ENCODE peak calls at places on chromosomes 4 and X, in ten cellular contexts. One of them, this sample, is unnamed.

GRCh38 chr4:73859614-73860088 is 6.6 kb downstream of the PF4V1 start:
- DNase-seq in stomach: no peak
- DNase-seq in HepG2: no peak
- DNase-seq in transverse colon: no peak
- DNase-seq in K562: no peak
- DNase-seq in breast epithelium: no peak
- DNase-seq in SK-N-SH: no peak
- DNase-seq in upper lobe of left lung: no peak
- DNase-seq in GM12891: no peak
- DNase-seq in Panc1: no peak
- DNase-seq in this sample: no peak

GRCh38 chrX:1531106-1531890 is 5.7 kb downstream of the P2RY8 start:
- DNase-seq in stomach: no peak
- DNase-seq in HepG2: no peak
- DNase-seq in transverse colon: no peak
- DNase-seq in K562: no peak
- DNase-seq in breast epithelium: no peak
- DNase-seq in SK-N-SH: no peak
- DNase-seq in upper lobe of left lung: no peak
- DNase-seq in GM12891: no peak
- DNase-seq in Panc1: no peak
- DNase-seq in this sample: no peak

GRCh38 chr4:173528378-173529321 is 1.4 kb downstream of the HAND2 start:
- DNase-seq in stomach: no peak
- DNase-seq in HepG2: no peak
- DNase-seq in transverse colon: no peak
- DNase-seq in K562: no peak
- DNase-seq in breast epithelium: no peak
- DNase-seq in SK-N-SH: peak
- DNase-seq in upper lobe of left lung: no peak
- DNase-seq in GM12891: no peak
- DNase-seq in Panc1: no peak
- DNase-seq in this sample: no peak

GRCh38 chr4:182655321-182655720 is 261.9 kb downstream of the DCTD start:
- DNase-seq in stomach: no peak
- DNase-seq in HepG2: no peak
- DNase-seq in transverse colon: no peak
- DNase-seq in K562: no peak
- DNase-seq in breast epithelium: no peak
- DNase-seq in SK-N-SH: no peak
- DNase-seq in upper lobe of left lung: no peak
- DNase-seq in GM12891: no peak
- DNase-seq in Panc1: no peak
- DNase-seq in this sample: no peak

GRCh38 chr4:11698846-11699590 is 270.3 kb upstream of the HS3ST1 start:
- DNase-seq in stomach: no peak
- DNase-seq in HepG2: no peak
- DNase-seq in transverse colon: no peak
- DNase-seq in K562: no peak
- DNase-seq in breast epithelium: no peak
- DNase-seq in SK-N-SH: no peak
- DNase-seq in upper lobe of left lung: no peak
- DNase-seq in GM12891: no peak
- DNase-seq in Panc1: no peak
- DNase-seq in this sample: no peak

GRCh38 chrX:135086197-135086854 is 34.0 kb downstream of the ETDB start:
- DNase-seq in stomach: peak
- DNase-seq in HepG2: peak
- DNase-seq in transverse colon: peak
- DNase-seq in K562: peak
- DNase-seq in breast epithelium: no peak
- DNase-seq in SK-N-SH: peak
- DNase-seq in upper lobe of left lung: no peak
- DNase-seq in GM12891: no peak
- DNase-seq in Panc1: peak
- DNase-seq in this sample: no peak

GRCh38 chr4:1011022-1011694 is at the start of gene FGFRL1:
- DNase-seq in stomach: peak
- DNase-seq in HepG2: peak
- DNase-seq in transverse colon: peak
- DNase-seq in K562: peak
- DNase-seq in breast epithelium: peak
- DNase-seq in SK-N-SH: peak
- DNase-seq in upper lobe of left lung: peak
- DNase-seq in GM12891: peak
- DNase-seq in Panc1: no peak
- DNase-seq in this sample: peak

GRCh38 chr4:5827108-5828004 is 65.5 kb downstream of the CRMP1 start:
- DNase-seq in stomach: no peak
- DNase-seq in HepG2: no peak
- DNase-seq in transverse colon: no peak
- DNase-seq in K562: no peak
- DNase-seq in breast epithelium: no peak
- DNase-seq in SK-N-SH: no peak
- DNase-seq in upper lobe of left lung: no peak
- DNase-seq in GM12891: no peak
- DNase-seq in Panc1: no peak
- DNase-seq in this sample: no peak

GRCh38 chrX:39757971-39758370 is 339.8 kb downstream of the BCOR start:
- DNase-seq in stomach: no peak
- DNase-seq in HepG2: no peak
- DNase-seq in transverse colon: no peak
- DNase-seq in K562: no peak
- DNase-seq in breast epithelium: no peak
- DNase-seq in SK-N-SH: no peak
- DNase-seq in upper lobe of left lung: no peak
- DNase-seq in GM12891: no peak
- DNase-seq in Panc1: no peak
- DNase-seq in this sample: no peak

GRCh38 chrX:39760930-39761329 is 336.8 kb downstream of the BCOR start:
- DNase-seq in stomach: no peak
- DNase-seq in HepG2: no peak
- DNase-seq in transverse colon: no peak
- DNase-seq in K562: no peak
- DNase-seq in breast epithelium: no peak
- DNase-seq in SK-N-SH: no peak
- DNase-seq in upper lobe of left lung: no peak
- DNase-seq in GM12891: no peak
- DNase-seq in Panc1: no peak
- DNase-seq in this sample: no peak

GRCh38 chrX:39762266-39762841 is 335.4 kb downstream of the BCOR start:
- DNase-seq in stomach: no peak
- DNase-seq in HepG2: no peak
- DNase-seq in transverse colon: no peak
- DNase-seq in K562: no peak
- DNase-seq in breast epithelium: no peak
- DNase-seq in SK-N-SH: no peak
- DNase-seq in upper lobe of left lung: no peak
- DNase-seq in GM12891: no peak
- DNase-seq in Panc1: no peak
- DNase-seq in this sample: no peak

GRCh38 chrX:39758791-39759525 is 338.8 kb downstream of the BCOR start:
- DNase-seq in stomach: no peak
- DNase-seq in HepG2: no peak
- DNase-seq in transverse colon: no peak
- DNase-seq in K562: no peak
- DNase-seq in breast epithelium: no peak
- DNase-seq in SK-N-SH: no peak
- DNase-seq in upper lobe of left lung: no peak
- DNase-seq in GM12891: no peak
- DNase-seq in Panc1: no peak
- DNase-seq in this sample: no peak

DNA sequence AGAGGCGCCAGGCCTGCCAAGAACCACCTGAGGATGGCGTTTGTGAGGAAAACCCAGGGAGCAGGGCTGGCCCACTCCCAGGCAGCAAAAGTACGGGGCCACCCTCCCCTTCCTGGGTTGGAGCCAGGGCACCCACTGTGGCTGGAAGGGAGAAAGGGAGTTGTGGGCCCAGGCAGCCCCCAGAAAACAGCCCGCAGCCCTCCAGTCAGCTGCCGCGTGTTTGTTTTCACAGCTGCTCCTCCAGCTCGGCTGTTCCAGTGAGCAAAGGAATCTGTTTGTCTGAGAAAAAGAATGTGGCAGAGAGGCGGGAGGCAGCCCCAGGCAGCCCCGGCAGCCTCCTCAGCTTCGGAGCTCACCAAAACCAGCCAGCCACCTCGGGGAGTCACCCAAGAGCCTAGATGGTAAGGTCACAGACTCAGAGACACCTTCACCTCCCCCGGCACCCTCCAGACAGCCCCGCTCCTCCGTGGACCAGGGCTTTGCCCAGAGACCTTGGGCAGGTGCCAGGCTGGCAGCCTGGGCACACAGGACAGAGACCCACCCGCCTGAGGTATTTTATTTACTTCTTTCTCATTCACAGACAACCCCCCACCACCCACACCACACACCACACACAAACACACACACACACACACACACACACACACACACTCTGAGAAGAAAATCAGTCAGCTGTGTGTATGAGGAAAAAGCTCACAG is 338.1 kb downstream of the BCOR start:
- DNase-seq in stomach: peak
- DNase-seq in HepG2: no peak
- DNase-seq in transverse colon: no peak
- DNase-seq in K562: no peak
- DNase-seq in breast epithelium: peak
- DNase-seq in SK-N-SH: peak
- DNase-seq in upper lobe of left lung: no peak
- DNase-seq in GM12891: no peak
- DNase-seq in Panc1: no peak
- DNase-seq in this sample: no peak
- TF ChIP-seq POLR2AphosphoS5 in stomach: no peak
- TF ChIP-seq POLR2AphosphoS5 in HepG2: no peak
- TF ChIP-seq POLR2AphosphoS5 in transverse colon: no peak
- TF ChIP-seq POLR2AphosphoS5 in K562: no peak
- TF ChIP-seq POLR2AphosphoS5 in breast epithelium: no peak
- TF ChIP-seq POLR2AphosphoS5 in SK-N-SH: no peak
- TF ChIP-seq POLR2AphosphoS5 in upper lobe of left lung: no peak
- TF ChIP-seq POLR2AphosphoS5 in GM12891: no peak
- TF ChIP-seq POLR2AphosphoS5 in Panc1: no peak
- TF ChIP-seq POLR2AphosphoS5 in this sample: no peak

DNA sequence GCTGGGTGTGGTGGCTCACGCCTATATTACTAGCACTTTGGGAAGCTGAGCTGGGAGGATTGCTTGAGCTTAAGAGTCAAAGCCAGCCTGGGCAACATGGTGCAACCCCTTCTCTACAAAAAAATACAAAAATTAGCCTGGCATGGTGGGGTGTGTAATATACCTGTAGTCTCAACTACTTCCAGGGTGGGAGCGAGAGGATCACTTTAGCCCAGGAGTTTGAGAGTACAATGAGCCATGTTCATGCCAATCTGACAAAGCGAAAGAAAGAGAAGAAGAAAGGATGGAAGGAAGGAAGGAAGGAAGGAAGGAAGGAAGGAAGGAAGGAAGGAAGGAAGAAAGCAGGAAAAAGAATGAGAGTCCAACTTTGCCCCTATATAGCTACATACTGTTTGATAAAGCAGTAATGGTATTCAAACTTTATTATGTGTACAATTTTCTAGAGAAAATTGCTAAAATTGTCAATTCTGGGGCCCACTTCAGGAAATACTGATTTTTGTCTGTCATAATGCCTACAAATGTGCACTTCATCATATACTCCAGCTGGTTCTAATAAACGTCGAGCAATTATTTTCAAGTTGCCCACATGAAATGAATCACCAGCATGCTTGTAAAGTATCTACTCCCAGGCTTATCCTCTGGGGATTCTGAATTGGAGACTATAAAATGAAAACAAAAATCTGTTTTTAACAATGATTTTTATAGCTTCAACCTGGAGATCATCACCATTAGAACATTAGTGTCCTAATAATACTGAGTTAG is 132.3 kb downstream of the NDST4 start:
- DNase-seq in stomach: no peak
- DNase-seq in HepG2: no peak
- DNase-seq in transverse colon: no peak
- DNase-seq in K562: no peak
- DNase-seq in breast epithelium: no peak
- DNase-seq in SK-N-SH: no peak
- DNase-seq in upper lobe of left lung: no peak
- DNase-seq in GM12891: no peak
- DNase-seq in Panc1: no peak
- DNase-seq in this sample: no peak
- TF ChIP-seq POLR2AphosphoS5 in stomach: no peak
- TF ChIP-seq POLR2AphosphoS5 in HepG2: no peak
- TF ChIP-seq POLR2AphosphoS5 in transverse colon: no peak
- TF ChIP-seq POLR2AphosphoS5 in K562: no peak
- TF ChIP-seq POLR2AphosphoS5 in breast epithelium: no peak
- TF ChIP-seq POLR2AphosphoS5 in SK-N-SH: no peak
- TF ChIP-seq POLR2AphosphoS5 in upper lobe of left lung: no peak
- TF ChIP-seq POLR2AphosphoS5 in GM12891: no peak
- TF ChIP-seq POLR2AphosphoS5 in Panc1: no peak
- TF ChIP-seq POLR2AphosphoS5 in this sample: no peak

GRCh38 chr4:105102026-105102425 is 44.6 kb upstream of the TET2 start:
- DNase-seq in stomach: no peak
- DNase-seq in HepG2: no peak
- DNase-seq in transverse colon: no peak
- DNase-seq in K562: no peak
- DNase-seq in breast epithelium: no peak
- DNase-seq in SK-N-SH: no peak
- DNase-seq in upper lobe of left lung: no peak
- DNase-seq in GM12891: no peak
- DNase-seq in Panc1: no peak
- DNase-seq in this sample: no peak

GRCh38 chr4:105112274-105112673 is 34.4 kb upstream of the TET2 start:
- DNase-seq in stomach: no peak
- DNase-seq in HepG2: no peak
- DNase-seq in transverse colon: no peak
- DNase-seq in K562: no peak
- DNase-seq in breast epithelium: no peak
- DNase-seq in SK-N-SH: no peak
- DNase-seq in upper lobe of left lung: no peak
- DNase-seq in GM12891: no peak
- DNase-seq in Panc1: no peak
- DNase-seq in this sample: no peak

GRCh38 chr4:105107105-105107856 is 39.4 kb upstream of the TET2 start:
- DNase-seq in stomach: no peak
- DNase-seq in HepG2: no peak
- DNase-seq in transverse colon: no peak
- DNase-seq in K562: no peak
- DNase-seq in breast epithelium: no peak
- DNase-seq in SK-N-SH: no peak
- DNase-seq in upper lobe of left lung: no peak
- DNase-seq in GM12891: no peak
- DNase-seq in Panc1: no peak
- DNase-seq in this sample: no peak

DNA sequence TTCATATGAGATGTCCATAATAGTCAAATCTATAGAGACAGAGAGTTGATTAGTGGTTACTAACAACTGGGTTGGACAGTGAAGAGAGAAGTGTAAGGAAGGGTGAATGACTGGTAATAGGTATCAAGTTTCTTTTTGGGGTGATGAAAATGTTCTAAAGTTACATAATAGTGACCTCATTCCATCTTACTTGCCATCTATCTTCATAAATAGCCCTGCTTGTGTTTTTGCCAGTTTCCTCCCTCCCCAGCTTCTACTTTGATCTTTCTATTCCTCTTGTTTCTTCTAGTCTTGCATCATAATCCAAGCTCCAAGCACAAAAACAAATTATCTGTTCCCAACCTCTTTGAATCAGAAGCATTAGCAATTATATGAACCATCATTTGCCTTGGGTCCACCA is 40.3 kb upstream of the TET2 start:
- DNase-seq in stomach: no peak
- DNase-seq in HepG2: no peak
- DNase-seq in transverse colon: no peak
- DNase-seq in K562: no peak
- DNase-seq in breast epithelium: no peak
- DNase-seq in SK-N-SH: no peak
- DNase-seq in upper lobe of left lung: no peak
- DNase-seq in GM12891: no peak
- DNase-seq in Panc1: no peak
- DNase-seq in this sample: no peak
- TF ChIP-seq POLR2AphosphoS5 in stomach: no peak
- TF ChIP-seq POLR2AphosphoS5 in HepG2: no peak
- TF ChIP-seq POLR2AphosphoS5 in transverse colon: no peak
- TF ChIP-seq POLR2AphosphoS5 in K562: no peak
- TF ChIP-seq POLR2AphosphoS5 in breast epithelium: no peak
- TF ChIP-seq POLR2AphosphoS5 in SK-N-SH: no peak
- TF ChIP-seq POLR2AphosphoS5 in upper lobe of left lung: no peak
- TF ChIP-seq POLR2AphosphoS5 in GM12891: no peak
- TF ChIP-seq POLR2AphosphoS5 in Panc1: no peak
- TF ChIP-seq POLR2AphosphoS5 in this sample: no peak

GRCh38 chr4:38237139-38237538 is 276.9 kb downstream of the PTTG2 start:
- DNase-seq in stomach: no peak
- DNase-seq in HepG2: peak
- DNase-seq in transverse colon: no peak
- DNase-seq in K562: no peak
- DNase-seq in breast epithelium: no peak
- DNase-seq in SK-N-SH: no peak
- DNase-seq in upper lobe of left lung: no peak
- DNase-seq in GM12891: no peak
- DNase-seq in Panc1: peak
- DNase-seq in this sample: peak
- TF ChIP-seq POLR2AphosphoS5 in stomach: peak
- TF ChIP-seq POLR2AphosphoS5 in HepG2: no peak
- TF ChIP-seq POLR2AphosphoS5 in transverse colon: no peak
- TF ChIP-seq POLR2AphosphoS5 in K562: no peak
- TF ChIP-seq POLR2AphosphoS5 in breast epithelium: no peak
- TF ChIP-seq POLR2AphosphoS5 in SK-N-SH: no peak
- TF ChIP-seq POLR2AphosphoS5 in upper lobe of left lung: no peak
- TF ChIP-seq POLR2AphosphoS5 in GM12891: no peak
- TF ChIP-seq POLR2AphosphoS5 in Panc1: no peak
- TF ChIP-seq POLR2AphosphoS5 in this sample: no peak